ENCODE peak calls at places on chromosome 7, in five cellular contexts. S is GM12878; M is GM23248; I is DND-41; O is CD8-positive, alpha-beta T cell. J is an unnamed sample.

GRCh38 chr7:36286241-36286640 is 103.4 kb upstream of the ANLN start:
- DNase-seq in S (no peak), M (no peak), O (peak; percentile 46), I (peak; percentile 92), J (no peak)

GRCh38 chr7:95950698-95951097 is 178.3 kb downstream of the DYNC1I1 start:
- DNase-seq in S (no peak), M (peak; percentile 70), O (no peak), I (no peak), J (no peak)

GRCh38 chr7:39683216-39683845 is 60.0 kb downstream of the RALA start:
- DNase-seq in M (peak; percentile 75), O (no peak), S (no peak), I (no peak), J (no peak)

GRCh38 chr7:113159746-113160339 is 41.5 kb upstream of the SMIM30 start:
- DNase-seq in O (no peak), I (peak; percentile 21), S (no peak), M (peak; percentile 66), J (peak; percentile 49)

GRCh38 chr7:47873767-47874166 is 74.5 kb downstream of the PKD1L1 start:
- DNase-seq in O (no peak), M (peak; percentile 87), I (no peak), S (no peak), J (no peak)

GRCh38 chr7:45031829-45032228 is 31.8 kb downstream of the CCM2 start:
- DNase-seq in S (no peak), I (no peak), M (no peak), O (no peak), J (no peak)

GRCh38 chr7:11630355-11630754 is 201.6 kb downstream of the THSD7A start:
- DNase-seq in M (no peak), I (no peak), O (no peak), S (no peak), J (no peak)

GRCh38 chr7:89681448-89681847 is 472.8 kb upstream of the STEAP1 start:
- DNase-seq in M (no peak), I (no peak), S (no peak), O (no peak), J (no peak)

GRCh38 chr7:2566890-2567662 is 8.3 kb downstream of the IQCE start:
- DNase-seq in M (peak; percentile 32), S (peak; percentile 66), I (no peak), O (no peak), J (no peak)

GRCh38 chr7:90835861-90836260 is 239.7 kb downstream of the CDK14 start:
- DNase-seq in I (no peak), O (no peak), M (no peak), S (no peak), J (no peak)

GRCh38 chr7:63899691-63900393 is 98.8 kb upstream of the ZNF722 start:
- DNase-seq in O (peak; percentile 80), I (peak; percentile 80), S (no peak), M (peak; percentile 42), J (no peak)

GRCh38 chr7:69309601-69310000 is 288.7 kb upstream of the AUTS2 start:
- DNase-seq in M (peak; percentile 17), I (no peak), S (no peak), O (no peak), J (no peak)

GRCh38 chr7:157302314-157302711 is 34.5 kb upstream of the DNAJB6 start:
- DNase-seq in I (peak; percentile 97), S (peak; percentile 87), M (peak; percentile 78), O (peak; percentile 81), J (peak; percentile 75)

GRCh38 chr7:148700693-148701092 is 2.0 kb downstream of the CUL1 start:
- DNase-seq in O (peak; percentile 25), S (no peak), I (peak; percentile 78), M (peak; percentile 72), J (peak; percentile 61)

GRCh38 chr7:92747041-92747835 is 89.1 kb downstream of the CDK6 start:
- DNase-seq in I (no peak), O (no peak), S (no peak), M (peak; percentile 65), J (no peak)
- H3K4me1 ChIP-seq in I (peaks cover 89% of the 10 kb centered on the region), O (no peaks in the 10 kb centered on the region), S (no peaks in the 10 kb centered on the region), M (peaks cover 48% of the 10 kb centered on the region), J (no peaks in the 10 kb centered on the region)

GRCh38 chr7:76155938-76156337 is 45.8 kb upstream of the SRRM3 start:
- DNase-seq in M (peak; percentile 72), O (no peak), S (no peak), I (no peak), J (peak; percentile 57)
- H3K36me3 ChIP-seq in M (no peaks in the 10 kb centered on the region), O (no peaks in the 10 kb centered on the region), S (no peaks in the 10 kb centered on the region), I (no peaks in the 10 kb centered on the region), J (no peaks in the 10 kb centered on the region)

GRCh38 chr7:142808802-142809583 is 38.2 kb downstream of the PRSS2 start:
- DNase-seq in M (peak; percentile 20), I (peak; percentile 100), S (peak; percentile 96), O (peak; percentile 92), J (no peak)

GRCh38 chr7:142809671-142810070 is 38.9 kb downstream of the PRSS2 start:
- DNase-seq in S (no peak), O (no peak), I (peak; percentile 55), M (no peak), J (no peak)

GRCh38 chr7:142806957-142807356 is 36.2 kb downstream of the PRSS2 start:
- DNase-seq in M (no peak), S (no peak), O (no peak), I (peak; percentile 38), J (no peak)

GRCh38 chr7:142807855-142808460 is 37.2 kb downstream of the PRSS2 start:
- DNase-seq in M (peak; percentile 30), S (peak; percentile 73), I (peak; percentile 60), O (no peak), J (no peak)

GRCh38 chr7:142808461-142808801 is 37.7 kb downstream of the PRSS2 start:
- DNase-seq in I (no peak), M (no peak), O (no peak), S (no peak), J (no peak)
- H3K4me1 ChIP-seq in I (peaks cover 97% of the 10 kb centered on the region), M (peaks cover 9% of the 10 kb centered on the region), O (peaks cover 95% of the 10 kb centered on the region), S (peaks cover 57% of the 10 kb centered on the region), J (no peaks in the 10 kb centered on the region)

DNA sequence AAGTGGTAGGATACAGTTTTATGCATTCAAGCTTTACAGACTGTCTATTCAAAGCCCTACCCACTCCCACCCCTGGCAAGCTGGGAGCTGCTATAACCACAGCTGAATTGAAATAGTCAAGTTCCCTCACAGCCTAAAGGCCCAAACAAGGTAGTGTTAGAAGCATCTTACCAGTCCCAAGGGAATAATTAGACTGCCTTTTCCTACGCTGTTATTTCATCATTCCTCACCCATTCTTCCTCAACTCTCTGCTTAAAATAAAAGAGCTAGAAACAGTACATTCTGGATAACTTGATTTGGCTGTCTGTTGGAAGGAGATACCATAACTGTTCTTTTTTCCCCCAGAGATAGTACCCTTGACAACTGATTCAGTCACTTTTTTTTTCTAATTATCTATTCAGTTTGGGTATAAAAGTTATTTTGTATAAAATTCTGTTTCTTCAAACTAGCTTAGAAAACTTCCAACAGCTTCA is 54.0 kb downstream of the RAPGEF5 start:
- DNase-seq in O (no peak), I (peak; percentile 43), S (no peak), M (peak; percentile 32), J (peak; percentile 73)
- H3K36me3 ChIP-seq in O (no peaks in the 10 kb centered on the region), I (peaks cover 78% of the 10 kb centered on the region), S (no peaks in the 10 kb centered on the region), M (no peaks in the 10 kb centered on the region), J (peaks cover 21% of the 10 kb centered on the region)

GRCh38 chr7:107946881-107947280 is 55.9 kb downstream of the DLD start:
- DNase-seq in I (no peak), O (no peak), M (peak; percentile 56), S (no peak), J (no peak)
- H3K4me1 ChIP-seq in I (no peaks in the 10 kb centered on the region), O (no peaks in the 10 kb centered on the region), M (peaks cover 48% of the 10 kb centered on the region), S (no peaks in the 10 kb centered on the region), J (no peaks in the 10 kb centered on the region)

GRCh38 chr7:130133029-130133774 is 62.9 kb downstream of the KLHDC10 start:
- DNase-seq in S (no peak), O (no peak), I (no peak), M (no peak), J (no peak)

GRCh38 chr7:130127404-130128395 is 57.4 kb downstream of the KLHDC10 start:
- DNase-seq in M (no peak), O (no peak), I (no peak), S (no peak), J (no peak)

GRCh38 chr7:130131191-130131834 is 61.0 kb downstream of the KLHDC10 start:
- DNase-seq in M (no peak), O (no peak), S (no peak), I (no peak), J (no peak)

GRCh38 chr7:130131964-130132875 is 61.9 kb downstream of the KLHDC10 start:
- DNase-seq in S (no peak), I (no peak), O (no peak), M (no peak), J (no peak)

GRCh38 chr7:130129099-130129498 is 58.8 kb downstream of the KLHDC10 start:
- DNase-seq in S (no peak), I (no peak), O (no peak), M (no peak), J (no peak)
- H3K36me3 ChIP-seq in S (peaks cover 2% of the 10 kb centered on the region), I (peaks cover 75% of the 10 kb centered on the region), O (peaks cover 23% of the 10 kb centered on the region), M (peaks cover 27% of the 10 kb centered on the region), J (peaks cover 25% of the 10 kb centered on the region)

GRCh38 chr7:139857791-139858190 is 28.7 kb downstream of the TBXAS1 start:
- DNase-seq in M (no peak), S (no peak), I (no peak), O (no peak), J (no peak)
- H3K4me1 ChIP-seq in M (peaks cover 8% of the 10 kb centered on the region), S (peaks cover 10% of the 10 kb centered on the region), I (no peaks in the 10 kb centered on the region), O (peaks cover 20% of the 10 kb centered on the region), J (no peaks in the 10 kb centered on the region)